ENCODE peak calls at places on chromosomes 16 and 17, in eight cellular contexts. F, R, X, S, P, V, L and U are unnamed samples.
A peak's percentile ranks its signal among the peaks of the same experiment; 100 is the strongest.

GRCh38 chr17:76697702-76698465 is 12.9 kb downstream of the MXRA7 start:
- DNase-seq in L (no peak), S (peak; percentile 65), X (no peak), P (no peak), F (no peak), R (no peak), V (peak; percentile 50), U (no peak)

GRCh38 chr16:81586421-81586820 is 141.8 kb downstream of the CMIP start:
- DNase-seq in X (no peak), L (no peak), V (peak; percentile 74), R (no peak), F (no peak), P (no peak), S (no peak), U (no peak)

GRCh38 chr17:21002309-21003006 is 40.4 kb downstream of the USP22 start:
- DNase-seq in P (no peak), S (no peak), V (no peak), L (no peak), X (no peak), R (no peak), F (no peak), U (no peak)

GRCh38 chr17:55607736-55608341 is 96.6 kb upstream of the SMIM36 start:
- DNase-seq in F (peak; percentile 50), R (no peak), L (peak; percentile 65), P (no peak), X (no peak), S (no peak), V (peak; percentile 32), U (peak; percentile 46)

GRCh38 chr17:36641331-36641876 is 40.0 kb downstream of the MRM1 start:
- DNase-seq in L (no peak), V (peak; percentile 5), F (no peak), S (peak; percentile 83), P (no peak), X (no peak), R (no peak), U (no peak)

GRCh38 chr17:57166803-57167202 is 81.8 kb downstream of the AKAP1 start:
- DNase-seq in S (no peak), V (no peak), P (no peak), R (no peak), X (no peak), F (no peak), L (no peak), U (no peak)

GRCh38 chr16:66274335-66275110 is 92.0 kb upstream of the CDH5 start:
- DNase-seq in S (peak; percentile 87), F (no peak), X (no peak), V (peak; percentile 77), P (no peak), L (no peak), R (no peak), U (no peak)

GRCh38 chr17:71902931-71903506 is 217.8 kb upstream of the SOX9 start:
- DNase-seq in L (no peak), V (peak; percentile 3), F (no peak), P (no peak), S (no peak), X (no peak), R (no peak), U (no peak)

GRCh38 chr16:67447508-67448076 is 16.7 kb downstream of the HSD11B2 start:
- DNase-seq in V (peak; percentile 47), S (peak; percentile 88), F (no peak), P (peak; percentile 33), R (no peak), X (peak; percentile 18), L (no peak), U (no peak)

GRCh38 chr16:1528921-1529537 is 4.4 kb upstream of the TMEM204 start:
- DNase-seq in F (no peak), L (no peak), X (no peak), R (no peak), P (no peak), S (no peak), V (no peak), U (no peak)

GRCh38 chr16:20839504-20839903 is 33.2 kb downstream of the REXO5 start:
- DNase-seq in F (no peak), V (no peak), X (no peak), R (no peak), P (no peak), L (no peak), S (no peak), U (no peak)

GRCh38 chr17:37047631-37048104 is 98.9 kb downstream of the AATF start:
- DNase-seq in P (peak; percentile 59), V (peak; percentile 91), S (peak; percentile 83), R (peak; percentile 54), F (peak; percentile 54), X (peak; percentile 61), L (peak; percentile 81), U (peak; percentile 58)

GRCh38 chr17:39177256-39177655 is 11.3 kb upstream of the ARL5C start:
- DNase-seq in R (no peak), L (no peak), P (no peak), F (no peak), X (no peak), V (no peak), S (peak; percentile 54), U (no peak)

DNA sequence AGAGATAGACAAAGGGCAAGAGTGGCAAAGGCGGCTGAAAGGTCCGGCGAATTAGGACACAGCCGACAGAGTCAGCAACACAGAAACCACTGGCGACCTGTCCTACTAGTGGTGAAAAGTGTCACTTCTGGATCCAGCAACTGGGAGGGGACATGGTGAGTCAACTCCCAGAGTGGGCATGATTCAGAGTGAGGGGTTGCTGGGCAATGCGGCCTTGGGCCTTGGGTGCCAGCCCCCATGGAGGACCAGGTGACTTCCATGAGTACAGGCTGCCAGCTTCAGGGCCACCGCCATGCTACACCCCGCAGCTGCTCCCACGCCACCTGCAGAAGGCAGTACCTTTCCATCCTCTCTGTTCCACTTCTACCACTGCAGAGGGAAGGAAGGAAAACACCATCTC is 110.6 kb downstream of the ZFHX3 start:
- DNase-seq in V (no peak), F (no peak), P (no peak), R (no peak), S (no peak), L (no peak), X (no peak), U (no peak)
- H3K4me1 ChIP-seq in V (peaks cover 40% of the 10 kb centered on the region), F (no peaks in the 10 kb centered on the region), P (no peaks in the 10 kb centered on the region), R (peaks cover 59% of the 10 kb centered on the region), S (peaks cover 20% of the 10 kb centered on the region), L (peaks cover 49% of the 10 kb centered on the region), X (no peaks in the 10 kb centered on the region), U (peaks cover 98% of the 10 kb centered on the region)

GRCh38 chr16:407253-407652 is 5.6 kb downstream of the DECR2 start:
- DNase-seq in X (no peak), L (no peak), S (peak; percentile 46), P (no peak), V (no peak), R (no peak), F (no peak), U (no peak)

GRCh38 chr16:405548-406506 is 4.1 kb downstream of the DECR2 start:
- DNase-seq in S (peak; percentile 71), R (no peak), L (no peak), X (no peak), V (no peak), P (no peak), F (no peak), U (no peak)

GRCh38 chr16:400061-400540 is 1.6 kb upstream of the DECR2 start:
- DNase-seq in V (no peak), F (no peak), S (peak; percentile 66), X (no peak), L (no peak), R (no peak), P (no peak), U (no peak)

GRCh38 chr16:401468-402348 is at the start of gene DECR2:
- DNase-seq in L (peak; percentile 97), R (peak; percentile 93), V (peak; percentile 98), S (peak; percentile 100), F (peak; percentile 95), X (peak; percentile 100), P (peak; percentile 97), U (peak; percentile 97)

DNA sequence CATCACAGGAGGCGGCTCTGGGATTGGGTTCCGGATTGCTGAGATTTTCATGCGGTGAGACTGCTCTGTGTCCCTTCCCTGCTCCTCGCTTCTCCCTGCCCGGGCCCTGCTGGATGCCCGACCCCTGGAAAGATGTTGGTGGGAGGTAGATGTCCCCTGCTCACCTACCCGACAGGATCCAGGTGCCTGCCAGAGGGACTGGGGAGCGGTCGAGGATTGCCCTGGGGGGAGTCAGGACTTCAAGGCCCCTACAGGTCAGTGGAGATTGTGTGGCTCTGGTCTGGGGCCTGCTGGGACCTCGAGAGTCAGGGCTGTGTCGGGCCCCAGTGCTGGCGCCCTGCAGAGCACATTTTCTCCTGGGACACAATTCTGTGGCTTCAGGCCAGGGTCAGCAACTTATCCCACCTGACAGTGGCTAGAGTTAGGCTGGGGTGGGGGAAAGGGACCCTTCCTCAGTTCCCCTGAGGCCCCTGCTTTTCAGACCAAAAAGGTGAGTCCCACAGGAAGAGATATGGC is 3.3 kb downstream of the DECR2 start:
- DNase-seq in X (no peak), S (peak; percentile 58), P (no peak), L (no peak), F (no peak), R (no peak), V (no peak), U (no peak)
- H3K4me1 ChIP-seq in X (peaks cover 12% of the 10 kb centered on the region), S (peaks cover 9% of the 10 kb centered on the region), P (peaks cover 11% of the 10 kb centered on the region), L (peaks cover 8% of the 10 kb centered on the region), F (no peaks in the 10 kb centered on the region), R (peaks cover 11% of the 10 kb centered on the region), V (peaks cover 11% of the 10 kb centered on the region), U (peaks cover 16% of the 10 kb centered on the region)

DNA sequence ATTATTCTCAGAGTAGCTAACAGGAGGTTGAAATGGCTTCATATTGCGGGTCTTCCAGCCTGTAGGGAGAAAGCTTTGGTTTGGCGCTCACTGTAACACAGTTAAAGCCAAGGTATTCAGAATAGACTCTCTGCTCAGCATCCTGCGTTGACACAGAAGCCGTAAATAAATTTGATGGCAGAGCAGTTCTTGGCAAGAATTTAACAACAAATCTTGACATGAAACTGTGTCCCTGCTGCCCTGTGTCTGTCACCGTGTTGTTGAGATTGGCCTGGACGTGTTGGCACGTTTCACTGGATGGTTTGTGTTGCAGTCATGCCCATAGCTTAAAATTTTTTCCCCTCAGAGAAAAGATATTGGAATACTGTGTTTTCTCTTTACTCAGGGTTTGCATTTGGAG is 359.6 kb downstream of the SNX29 start:
- DNase-seq in V (no peak), F (no peak), L (no peak), P (no peak), R (no peak), S (no peak), X (no peak), U (no peak)
- H3K4me1 ChIP-seq in V (peaks cover 18% of the 10 kb centered on the region), F (no peaks in the 10 kb centered on the region), L (no peaks in the 10 kb centered on the region), P (peaks cover 8% of the 10 kb centered on the region), R (peaks cover 8% of the 10 kb centered on the region), S (peaks cover 24% of the 10 kb centered on the region), X (no peaks in the 10 kb centered on the region), U (no peaks in the 10 kb centered on the region)

DNA sequence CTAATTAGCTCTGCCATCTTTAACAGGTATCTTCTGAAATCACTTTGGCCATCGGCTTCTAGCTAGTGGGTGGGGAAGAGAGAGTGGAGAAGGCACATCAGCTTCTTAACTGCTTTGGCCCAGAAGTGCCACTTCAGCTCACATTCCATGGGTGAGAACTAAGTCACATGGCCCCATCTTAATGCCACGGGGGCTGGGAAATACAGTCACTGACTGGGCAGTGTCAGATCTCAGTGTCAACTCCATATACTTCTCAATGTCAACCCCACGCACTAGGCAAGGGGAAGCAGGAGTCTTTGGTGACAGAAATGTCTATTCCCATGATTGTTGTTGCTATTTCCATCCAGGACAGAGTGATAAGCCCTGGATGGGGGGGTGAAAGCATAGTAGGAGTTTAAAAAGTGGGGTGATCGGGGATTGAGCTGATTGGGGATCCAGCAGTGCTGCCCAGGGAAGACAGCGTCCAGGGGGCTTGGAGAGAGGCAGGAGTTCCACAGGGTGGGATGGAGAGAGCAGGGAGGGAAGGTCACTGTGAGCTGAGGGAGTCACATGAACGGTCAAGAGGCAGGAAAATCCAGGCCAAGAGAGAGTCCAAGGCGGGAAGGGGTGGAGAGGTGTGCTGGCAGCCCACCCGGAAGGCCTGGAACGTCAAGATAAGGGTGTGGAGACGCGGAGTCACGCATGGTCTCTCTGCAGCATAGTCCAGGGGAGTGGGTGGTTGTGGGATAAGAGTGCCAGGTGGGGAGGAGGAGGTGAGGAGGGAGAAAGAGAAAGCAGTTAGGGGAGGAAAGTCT is 29.2 kb downstream of the CCR7 start:
- DNase-seq in F (no peak), L (no peak), X (no peak), V (no peak), S (no peak), P (no peak), R (no peak), U (peak; percentile 79)
- H3K4me1 ChIP-seq in F (peaks cover 45% of the 10 kb centered on the region), L (peaks cover 91% of the 10 kb centered on the region), X (peaks cover 95% of the 10 kb centered on the region), V (peaks cover 58% of the 10 kb centered on the region), S (peaks cover 59% of the 10 kb centered on the region), P (peaks cover 88% of the 10 kb centered on the region), R (peaks cover 43% of the 10 kb centered on the region), U (peaks cover 4% of the 10 kb centered on the region)